ENCODE peak calls at places on chromosomes 12 and 14, in seven cellular contexts. Z, M, X, U, N, G and A are unnamed samples.

GRCh38 chr12:98820005-98820404 is 174.9 kb downstream of the APAF1 start:
- DNase-seq in G (no peak), M (no peak), N (no peak), Z (no peak), X (no peak), U (no peak), A (no peak)

GRCh38 chr12:15171015-15171646 is 50.1 kb downstream of the RERG start:
- DNase-seq in X (no peak), Z (no peak), U (no peak), G (no peak), N (no peak), M (peak; percentile 13), A (no peak)

GRCh38 chr12:95882080-95882479 is 23.3 kb downstream of the SNRPF start:
- DNase-seq in Z (no peak), G (no peak), N (no peak), X (no peak), M (no peak), U (no peak), A (no peak)

GRCh38 chr12:116635487-116635886 is 76.3 kb downstream of the MAP1LC3B2 start:
- DNase-seq in N (no peak), G (no peak), U (no peak), Z (no peak), X (no peak), M (no peak), A (peak; percentile 14)

GRCh38 chr12:57173089-57173488 is 25.7 kb upstream of the LRP1-AS start:
- DNase-seq in X (no peak), G (no peak), N (no peak), Z (peak; percentile 63), M (peak; percentile 47), U (no peak), A (no peak)

GRCh38 chr12:50132505-50133135 is 20.6 kb downstream of the COX14 start:
- DNase-seq in M (no peak), G (no peak), Z (no peak), N (no peak), U (peak; percentile 18), X (no peak), A (no peak)

GRCh38 chr12:58750484-58750883 is 169.8 kb downstream of the LRIG3 start:
- DNase-seq in G (no peak), X (no peak), U (no peak), M (peak; percentile 67), N (no peak), Z (no peak), A (peak; percentile 5)

GRCh38 chr14:90756755-90757345 is 59.4 kb downstream of the TTC7B start:
- DNase-seq in N (no peak), U (no peak), Z (no peak), G (no peak), X (no peak), M (peak; percentile 5), A (no peak)

GRCh38 chr14:50335389-50335788 is 23.3 kb downstream of the DMAC2L start:
- DNase-seq in G (no peak), X (peak; percentile 29), Z (peak; percentile 61), N (peak; percentile 86), U (peak; percentile 88), M (peak; percentile 54), A (peak; percentile 48)

GRCh38 chr14:72692678-72693077 is 201.2 kb downstream of the DPF3 start:
- DNase-seq in Z (no peak), X (no peak), U (no peak), G (no peak), N (no peak), M (no peak), A (no peak)

GRCh38 chr14:91041450-91041849 is 19.0 kb downstream of the RPS6KA5 start:
- DNase-seq in M (no peak), X (no peak), U (no peak), G (no peak), N (no peak), Z (no peak), A (no peak)

GRCh38 chr12:89521348-89522238 is 3.0 kb downstream of the GALNT4 start:
- DNase-seq in Z (no peak), G (no peak), M (peak; percentile 32), N (no peak), U (no peak), X (no peak), A (no peak)

GRCh38 chr12:131135786-131136538 is 182.3 kb downstream of the ADGRD1 start:
- DNase-seq in Z (no peak), N (peak; percentile 59), M (no peak), G (no peak), U (peak; percentile 84), X (no peak), A (no peak)

GRCh38 chr12:111773801-111774551 is 7.2 kb downstream of the ALDH2 start:
- DNase-seq in G (peak; percentile 64), U (peak; percentile 96), X (peak; percentile 69), N (peak; percentile 94), M (peak; percentile 69), Z (peak; percentile 88), A (peak; percentile 55)

GRCh38 chr14:53152909-53153701 is at the start of gene DDHD1:
- DNase-seq in M (peak; percentile 71), X (peak; percentile 39), Z (peak; percentile 88), U (peak; percentile 93), G (peak; percentile 87), N (peak; percentile 86), A (peak; percentile 33)

GRCh38 chr14:62736426-62737043 is 308.7 kb downstream of the KCNH5 start:
- DNase-seq in X (no peak), Z (no peak), G (no peak), U (no peak), N (no peak), M (peak; percentile 69), A (no peak)

GRCh38 chr12:132486576-132486975 is 3.4 kb upstream of the FBRSL1 start:
- DNase-seq in M (no peak), X (no peak), G (peak; percentile 14), U (no peak), N (no peak), Z (no peak), A (no peak)

GRCh38 chr12:65533177-65533883 is 254.8 kb downstream of the MSRB3 start:
- DNase-seq in X (no peak), N (no peak), U (no peak), Z (no peak), G (no peak), M (no peak), A (no peak)

GRCh38 chr14:55122441-55122986 is 6.5 kb upstream of the LGALS3 start:
- DNase-seq in Z (peak; percentile 89), X (peak; percentile 50), G (no peak), U (no peak), M (no peak), N (no peak), A (no peak)

GRCh38 chr14:30957813-30958370 is 67.6 kb upstream of the AP4S1 start:
- DNase-seq in N (no peak), M (no peak), X (no peak), Z (no peak), U (no peak), G (no peak), A (no peak)

GRCh38 chr12:46722737-46723136 is 103.1 kb downstream of the SLC38A4 start:
- DNase-seq in N (no peak), Z (no peak), M (no peak), U (no peak), G (no peak), X (no peak), A (no peak)

GRCh38 chr12:31002361-31002725 is 71.3 kb upstream of the DDX11 start:
- DNase-seq in U (peak; percentile 57), G (no peak), M (no peak), Z (no peak), X (no peak), N (peak; percentile 55), A (no peak)

GRCh38 chr12:50024227-50024626 is 1.1 kb downstream of the RACGAP1 start:
- DNase-seq in U (no peak), X (no peak), G (no peak), N (no peak), Z (no peak), M (no peak), A (no peak)

GRCh38 chr12:28191018-28191595 is 851 bp downstream of the CCDC91 start:
- DNase-seq in U (peak; percentile 84), X (no peak), M (no peak), N (no peak), Z (no peak), G (no peak), A (no peak)

GRCh38 chr12:28189774-28190320 is 409 bp upstream of the CCDC91 start:
- DNase-seq in N (no peak), U (no peak), G (no peak), M (no peak), X (no peak), Z (no peak), A (no peak)

GRCh38 chr12:28191690-28192089 is 1.4 kb downstream of the CCDC91 start:
- DNase-seq in M (peak; percentile 20), X (peak; percentile 53), G (no peak), U (no peak), N (no peak), Z (no peak), A (no peak)

GRCh38 chr12:28192145-28192544 is 1.9 kb downstream of the CCDC91 start:
- DNase-seq in X (no peak), Z (no peak), M (no peak), N (no peak), U (no peak), G (no peak), A (no peak)

GRCh38 chr12:28190321-28191017 is at the start of gene CCDC91:
- DNase-seq in M (peak; percentile 92), U (peak; percentile 98), Z (peak; percentile 94), X (peak; percentile 89), N (peak; percentile 94), G (peak; percentile 90), A (peak; percentile 85)
- TF ChIP-seq POLR2A in M (peak; percentile 55), U (no peak), Z (peak; percentile 41), X (no peak), N (no peak), G (peak; percentile 79), A (peak; percentile 4)

DNA sequence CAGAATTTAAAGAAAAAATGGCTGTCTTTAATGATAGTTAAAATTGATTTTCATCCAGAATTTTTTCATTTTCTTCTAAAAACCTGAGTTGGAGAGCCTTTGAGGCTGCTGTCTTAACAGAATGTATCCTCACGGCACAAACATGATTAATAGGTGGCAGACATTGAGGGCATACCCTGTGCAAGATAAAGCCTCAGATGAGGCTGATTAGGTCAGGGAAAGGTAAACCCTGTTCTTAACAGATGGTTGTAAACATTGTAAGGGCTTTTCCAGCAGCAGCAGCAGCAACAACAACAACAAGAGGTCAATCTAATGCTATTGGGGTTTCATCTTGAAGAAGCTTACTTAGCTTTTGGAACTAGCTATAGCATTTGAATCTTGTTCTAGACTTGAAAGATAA is 17.4 kb downstream of the GNG2 start:
- DNase-seq in G (no peak), X (no peak), N (no peak), Z (no peak), U (no peak), M (no peak), A (no peak)
- H3K4me3 ChIP-seq in G (no peak overlapping the region), X (no peak overlapping the region), N (no peak overlapping the region), Z (no peak overlapping the region), U (no peak overlapping the region), M (no peak overlapping the region), A (no peak overlapping the region)

DNA sequence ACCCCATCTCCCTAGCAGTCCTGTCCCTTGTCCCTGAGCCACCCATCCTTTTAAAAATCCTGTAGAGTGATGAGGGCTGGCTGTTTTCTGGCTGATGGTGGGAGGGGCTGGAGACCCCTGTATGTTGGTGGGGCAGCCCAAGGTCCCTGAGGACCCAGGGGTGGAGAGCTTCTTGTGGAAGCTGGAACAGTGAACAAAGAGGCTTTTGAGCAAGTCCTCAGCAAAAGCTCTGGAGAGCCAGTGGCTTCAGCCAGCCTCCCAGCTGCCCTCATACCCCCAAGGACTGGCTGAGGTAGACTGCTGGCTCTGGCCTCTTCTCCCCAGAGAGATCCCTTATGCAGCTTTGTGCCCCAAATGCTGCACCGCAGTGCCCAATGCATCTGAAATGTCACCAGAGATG is 29.2 kb upstream of the COL2A1 start:
- DNase-seq in Z (no peak), U (peak; percentile 48), G (no peak), N (no peak), M (no peak), X (no peak), A (no peak)
- TF ChIP-seq CTCF in Z (no peak), U (no peak), G (no peak), N (no peak), M (no peak), X (no peak), A (no peak)

GRCh38 chr12:20030847-20031246 is 337.5 kb upstream of the PDE3A start:
- DNase-seq in G (no peak), Z (no peak), M (peak; percentile 29), X (no peak), U (no peak), N (no peak), A (no peak)
- TF ChIP-seq POLR2A in G (no peak), Z (no peak), M (no peak), X (no peak), U (no peak), N (no peak), A (no peak)